ENCODE peak calls at places on chromosomes 13 and 19, in four cellular contexts. E is right cardiac atrium, O is IMR-90, F is breast epithelium. X is an unnamed sample.

GRCh38 chr13:51998723-51999471 is 12.4 kb downstream of the ATP7B start:
- DNase-seq in E (no peak), O (no peak), F (no peak), X (no peak)

GRCh38 chr19:3389876-3390361 is 23.5 kb downstream of the NFIC start:
- DNase-seq in E (no peak), O (peak), F (no peak), X (no peak)

GRCh38 chr19:42038675-42039074 is 31.3 kb downstream of the GRIK5 start:
- DNase-seq in E (peak), O (no peak), F (no peak), X (no peak)

GRCh38 chr19:35609881-35610353 is 2.6 kb upstream of the HAUS5 start:
- DNase-seq in E (no peak), O (no peak), F (no peak), X (no peak)

GRCh38 chr13:23159205-23159586 is 21.6 kb upstream of the SGCG start:
- DNase-seq in E (peak), O (peak), F (no peak), X (no peak)

GRCh38 chr13:107977175-107977574 is 238.2 kb downstream of the LIG4 start:
- DNase-seq in E (no peak), O (no peak), F (no peak), X (no peak)

GRCh38 chr19:58059003-58059671 is at the start of gene ZNF135:
- DNase-seq in E (peak), O (peak), F (peak), X (no peak)

GRCh38 chr19:32971012-32971595 is 654 bp downstream of the CEP89 start:
- DNase-seq in E (no peak), O (no peak), F (no peak), X (no peak)

GRCh38 chr13:79385694-79386093 is 20.4 kb downstream of the RBM26 start:
- DNase-seq in E (no peak), O (no peak), F (no peak), X (no peak)

GRCh38 chr19:1513492-1514294 is 874 bp upstream of the ADAMTSL5 start:
- DNase-seq in E (peak), O (peak), F (no peak), X (peak)

GRCh38 chr13:30151398-30151797 is 156.0 kb downstream of the KATNAL1 start:
- DNase-seq in E (no peak), O (no peak), F (no peak), X (no peak)

GRCh38 chr19:5804516-5805464 is at the start of gene NRTN:
- DNase-seq in E (no peak), O (no peak), F (no peak), X (peak)

GRCh38 chr13:78147905-78148304 is 229.3 kb upstream of the EDNRB start:
- DNase-seq in E (no peak), O (peak), F (no peak), X (peak)

GRCh38 chr13:80168089-80168850 is 172.7 kb downstream of the SPRY2 start:
- DNase-seq in E (no peak), O (peak), F (no peak), X (no peak)

GRCh38 chr19:53086949-53087348 is 16.3 kb downstream of the ZNF160 start:
- DNase-seq in E (peak), O (peak), F (no peak), X (no peak)

GRCh38 chr13:57631607-57632275 is at the start of gene PCDH17:
- DNase-seq in E (peak), O (no peak), F (peak), X (no peak)

DNA sequence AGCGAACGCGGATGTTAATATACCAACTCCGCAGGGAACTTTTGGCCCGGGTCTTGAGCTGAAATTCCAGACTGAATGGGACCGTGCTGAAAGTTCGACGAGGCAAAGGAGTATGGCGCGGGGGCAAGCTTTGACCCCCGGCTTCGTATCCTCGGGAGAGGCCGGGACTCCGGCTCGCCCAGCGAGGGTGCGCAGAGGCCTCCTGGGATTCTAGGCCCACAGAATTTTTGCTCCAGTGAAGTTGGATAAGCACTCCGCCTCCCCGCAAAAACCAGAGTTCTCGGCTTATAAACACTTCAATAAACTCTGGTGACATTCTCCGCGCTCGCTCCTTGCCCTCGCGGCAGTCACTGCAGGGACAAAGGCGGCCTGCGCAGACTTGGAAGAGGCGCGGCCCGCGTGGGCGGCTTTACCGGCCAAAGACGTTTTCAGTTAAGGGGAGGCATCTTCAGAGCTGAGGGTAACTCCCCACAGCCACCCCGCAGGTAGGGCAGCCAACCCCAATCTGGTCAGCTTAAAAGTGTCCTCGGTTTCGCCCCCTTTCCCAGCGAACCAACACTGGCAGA is 112.6 kb downstream of the KCNRG start:
- DNase-seq in E (no peak), O (no peak), F (no peak), X (no peak)
- H3K4me3 ChIP-seq in E (peak), O (peak), F (peak), X (peak)

GRCh38 chr13:32734511-32734910 is 148.3 kb downstream of the PDS5B start:
- DNase-seq in E (no peak), O (peak), F (no peak), X (no peak)

GRCh38 chr13:32735859-32736258 is 149.6 kb downstream of the PDS5B start:
- DNase-seq in E (no peak), O (no peak), F (no peak), X (no peak)

GRCh38 chr13:32736648-32737047 is 150.4 kb downstream of the PDS5B start:
- DNase-seq in E (no peak), O (no peak), F (no peak), X (no peak)

GRCh38 chr13:32737111-32737571 is 150.9 kb downstream of the PDS5B start:
- DNase-seq in E (no peak), O (no peak), F (no peak), X (peak)

DNA sequence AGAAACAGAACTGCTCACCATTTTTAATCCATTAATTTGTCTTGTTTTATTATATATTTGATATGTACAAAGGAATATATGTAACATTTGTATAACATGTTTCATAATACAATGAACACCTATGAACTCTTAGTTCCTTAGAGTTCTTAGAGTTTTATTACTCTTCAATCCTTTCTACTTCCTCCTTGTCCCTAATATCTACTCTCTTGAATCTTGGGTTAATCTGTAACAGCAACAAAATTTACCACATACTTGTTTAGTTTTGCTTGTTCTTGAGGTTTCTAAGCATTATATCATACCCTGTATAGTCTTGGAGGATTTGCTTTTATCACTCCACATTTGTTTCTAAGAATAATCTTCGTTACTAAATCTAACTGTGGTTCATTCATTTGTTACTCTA is 151.4 kb downstream of the PDS5B start:
- DNase-seq in E (no peak), O (no peak), F (no peak), X (no peak)
- H3K27ac ChIP-seq in E (no peak), O (no peak), F (peak), X (peak)

GRCh38 chr19:18612051-18612771 is 459 bp upstream of the TMEM59L start:
- DNase-seq in E (no peak), O (no peak), F (no peak), X (no peak)

GRCh38 chr19:18611327-18612050 is 1.2 kb upstream of the TMEM59L start:
- DNase-seq in E (no peak), O (no peak), F (no peak), X (no peak)

GRCh38 chr19:18609717-18610051 is 3.0 kb upstream of the TMEM59L start:
- DNase-seq in E (no peak), O (no peak), F (no peak), X (no peak)

GRCh38 chr19:18610245-18610555 is 2.5 kb upstream of the TMEM59L start:
- DNase-seq in E (no peak), O (no peak), F (no peak), X (no peak)

GRCh38 chr19:18610556-18611326 is 1.9 kb upstream of the TMEM59L start:
- DNase-seq in E (no peak), O (no peak), F (no peak), X (no peak)
- H3K4me3 ChIP-seq in E (no peak), O (no peak), F (no peak), X (no peak)

GRCh38 chr13:93767231-93767916 is 540.8 kb downstream of the GPC6 start:
- DNase-seq in E (no peak), O (peak), F (no peak), X (no peak)
- H3K27ac ChIP-seq in E (no peak), O (no peak), F (no peak), X (no peak)

GRCh38 chr19:13095934-13096890 is 6.4 kb downstream of the LYL1 start:
- DNase-seq in E (peak), O (no peak), F (no peak), X (no peak)
- H3K4me3 ChIP-seq in E (no peak), O (no peak), F (no peak), X (no peak)

DNA sequence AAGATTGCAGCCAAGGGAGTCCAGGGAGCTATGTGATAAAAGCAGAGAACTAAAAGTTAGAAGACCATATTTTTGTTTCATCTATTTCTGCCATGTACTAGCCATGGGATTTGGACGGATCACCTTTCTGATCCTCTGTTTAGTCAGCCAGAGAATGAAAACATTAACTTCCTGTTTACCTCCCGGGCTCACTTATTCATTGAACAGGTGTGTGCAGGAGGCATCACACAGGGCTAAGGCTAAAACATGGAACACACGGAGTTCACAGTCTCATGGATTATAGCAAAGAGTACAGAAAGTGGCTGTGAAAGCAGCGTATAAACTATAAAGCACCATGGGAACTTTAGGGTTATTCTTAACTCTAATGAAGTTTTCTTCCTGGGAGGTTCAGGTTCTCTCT is 96.8 kb downstream of the GPR12 start:
- DNase-seq in E (no peak), O (no peak), F (no peak), X (no peak)
- H3K27ac ChIP-seq in E (no peak), O (no peak), F (no peak), X (no peak)

GRCh38 chr19:51711702-51712101 is 12.1 kb downstream of the HAS1 start:
- DNase-seq in E (no peak), O (no peak), F (no peak), X (no peak)

GRCh38 chr19:51712461-51713081 is 11.2 kb downstream of the HAS1 start:
- DNase-seq in E (no peak), O (peak), F (no peak), X (no peak)

GRCh38 chr19:51714848-51715247 is 8.9 kb downstream of the HAS1 start:
- DNase-seq in E (no peak), O (no peak), F (no peak), X (no peak)

GRCh38 chr19:51715850-51716249 is 7.9 kb downstream of the HAS1 start:
- DNase-seq in E (no peak), O (no peak), F (no peak), X (no peak)

DNA sequence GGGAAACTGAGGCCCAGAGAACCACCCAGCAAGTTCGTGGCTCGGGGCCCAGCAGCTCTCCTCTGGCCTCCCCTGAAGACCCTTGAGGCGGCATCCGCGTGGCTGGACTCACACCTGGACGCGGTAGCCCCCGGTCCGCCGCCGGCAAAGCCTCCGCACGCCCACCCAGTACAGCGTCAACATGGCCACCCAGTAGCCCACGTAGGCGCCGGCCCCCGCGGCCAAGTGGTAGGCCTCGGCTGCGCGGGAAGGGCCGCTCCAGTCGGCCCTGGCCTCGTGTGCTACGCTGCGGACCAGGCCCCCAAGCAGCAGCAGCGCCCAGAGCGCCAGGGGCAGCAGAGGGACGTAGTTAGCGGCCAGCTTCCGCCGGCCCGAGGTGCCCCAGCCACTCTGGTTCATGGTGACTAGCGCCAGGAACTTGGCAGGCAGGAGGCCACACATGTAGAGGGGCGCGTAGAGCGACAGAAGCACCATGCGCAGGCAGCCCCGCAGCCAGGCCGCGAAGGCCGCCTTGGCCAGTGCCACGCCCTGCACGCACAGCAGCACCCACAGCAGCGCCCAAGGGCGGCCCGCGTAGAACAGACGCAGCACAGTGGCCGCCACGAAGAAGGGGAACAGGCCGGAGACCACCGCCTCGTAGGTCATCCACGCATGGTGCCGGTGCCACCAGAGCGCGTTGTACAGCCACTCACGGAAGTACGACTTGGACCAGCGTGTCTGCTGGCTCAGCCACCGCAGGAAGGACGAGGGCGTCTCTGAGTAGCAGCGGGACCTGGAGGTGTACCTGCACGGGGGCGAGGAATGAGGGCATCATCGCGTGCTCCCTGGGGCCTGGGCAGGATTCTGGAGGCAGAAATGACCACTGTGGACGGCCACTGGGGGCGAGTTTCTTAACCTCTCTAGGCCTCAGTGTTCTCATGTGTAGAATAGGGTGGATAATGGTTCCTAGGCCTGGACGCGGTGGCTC is 10.2 kb downstream of the HAS1 start:
- DNase-seq in E (no peak), O (no peak), F (no peak), X (no peak)
- H3K4me3 ChIP-seq in E (no peak), O (no peak), F (no peak), X (no peak)

GRCh38 chr19:55257461-55258411 is 1.1 kb downstream of the PPP6R1 start:
- DNase-seq in E (no peak), O (peak), F (no peak), X (peak)
- H3K27ac ChIP-seq in E (peak), O (peak), F (peak), X (no peak)

GRCh38 chr19:49127674-49128544 is 8.6 kb downstream of the PPFIA3 start:
- DNase-seq in E (peak), O (peak), F (peak), X (peak)

GRCh38 chr19:49126575-49126974 is 7.2 kb downstream of the PPFIA3 start:
- DNase-seq in E (no peak), O (no peak), F (no peak), X (no peak)

GRCh38 chr19:49128545-49129237 is 9.3 kb downstream of the PPFIA3 start:
- DNase-seq in E (no peak), O (no peak), F (no peak), X (no peak)

GRCh38 chr19:49129238-49129583 is 9.9 kb downstream of the PPFIA3 start:
- DNase-seq in E (no peak), O (no peak), F (no peak), X (no peak)

GRCh38 chr19:49125025-49125731 is 5.8 kb downstream of the PPFIA3 start:
- DNase-seq in E (peak), O (no peak), F (no peak), X (no peak)
- H3K4me3 ChIP-seq in E (no peak), O (no peak), F (no peak), X (no peak)

X was measured in SJSA1.